ENCODE peak calls at places on chromosomes 2 and 18, in nine cellular contexts. S is HCT116, D is right lobe of liver, G is body of pancreas, Q is A549, K is Peyer's patch, X is HepG2, A is upper lobe of left lung, H is transverse colon. W is an unnamed sample.
A peak's percentile ranks its signal among the peaks of the same experiment; 100 is the strongest.

GRCh38 chr2:37641582-37642111 is 29.8 kb downstream of the CDC42EP3 start:
- DNase-seq in X (no peak), S (no peak), H (no peak), Q (no peak), K (no peak), G (no peak), A (no peak), D (no peak), W (no peak)

GRCh38 chr2:218605438-218605837 is 2.3 kb upstream of the PLCD4 start:
- DNase-seq in G (peak; percentile 15), A (no peak), X (no peak), S (no peak), D (no peak), K (no peak), Q (no peak), H (no peak), W (peak; percentile 27)

GRCh38 chr2:113755690-113756063 is 765 bp downstream of the SLC35F5 start:
- DNase-seq in S (no peak), H (peak; percentile 11), K (no peak), G (peak; percentile 8), A (no peak), Q (peak; percentile 10), D (no peak), X (peak; percentile 12), W (no peak)

GRCh38 chr18:79400091-79400590 is 4.4 kb downstream of the NFATC1 start:
- DNase-seq in Q (no peak), H (peak; percentile 73), S (no peak), G (peak; percentile 82), A (peak; percentile 71), K (peak; percentile 72), X (no peak), D (peak; percentile 68), W (peak; percentile 89)

GRCh38 chr2:149955201-149955600 is 367.6 kb upstream of the MMADHC start:
- DNase-seq in X (no peak), K (no peak), G (no peak), Q (no peak), D (no peak), H (no peak), A (no peak), S (no peak), W (no peak)

GRCh38 chr18:63725682-63726480 is 23.1 kb downstream of the SERPINB11 start:
- DNase-seq in Q (no peak), G (no peak), A (no peak), D (no peak), K (no peak), S (no peak), H (no peak), X (no peak), W (no peak)

GRCh38 chr18:3664563-3665178 is 214.7 kb downstream of the TGIF1 start:
- DNase-seq in X (peak; percentile 95), S (no peak), Q (peak; percentile 54), H (no peak), G (peak; percentile 27), D (no peak), K (no peak), A (peak; percentile 48), W (no peak)

GRCh38 chr18:79629249-79629558 is 50.4 kb upstream of the CTDP1 start:
- DNase-seq in K (no peak), D (no peak), A (no peak), S (no peak), Q (no peak), X (no peak), H (no peak), G (no peak), W (no peak)

GRCh38 chr2:170717599-170717963 is 2.4 kb downstream of the SP5 start:
- DNase-seq in S (no peak), D (no peak), Q (no peak), A (no peak), K (no peak), X (no peak), H (no peak), G (no peak), W (no peak)

GRCh38 chr2:100813527-100813926 is 6.4 kb upstream of the NPAS2 start:
- DNase-seq in D (no peak), K (no peak), S (no peak), H (no peak), A (no peak), Q (no peak), G (no peak), X (no peak), W (no peak)

GRCh38 chr2:200810252-200810650 is 1.5 kb upstream of the BZW1 start:
- DNase-seq in S (no peak), K (no peak), A (peak; percentile 36), X (peak; percentile 21), D (no peak), Q (peak; percentile 66), H (no peak), G (peak; percentile 53), W (peak; percentile 45)

GRCh38 chr2:23579674-23580073 is 194.7 kb downstream of the KLHL29 start:
- DNase-seq in H (no peak), Q (no peak), A (no peak), X (no peak), D (no peak), K (no peak), G (no peak), S (no peak), W (peak; percentile 34)

GRCh38 chr2:127778447-127778846 is 32.5 kb downstream of the WDR33 start:
- DNase-seq in D (no peak), G (no peak), Q (no peak), K (no peak), H (no peak), S (no peak), X (no peak), A (no peak), W (no peak)

GRCh38 chr2:114049826-114050225 is 159.9 kb downstream of the ACTR3 start:
- DNase-seq in S (no peak), X (no peak), K (no peak), H (no peak), D (no peak), G (no peak), A (no peak), Q (no peak), W (no peak)

GRCh38 chr2:234258562-234259141 is 208.2 kb downstream of the SPP2 start:
- DNase-seq in H (no peak), X (no peak), G (no peak), K (no peak), Q (no peak), D (no peak), A (no peak), S (no peak), W (no peak)

GRCh38 chr2:234254783-234255521 is 204.4 kb downstream of the SPP2 start:
- DNase-seq in G (no peak), K (no peak), Q (peak; percentile 49), X (no peak), D (no peak), S (no peak), H (no peak), A (no peak), W (no peak)

GRCh38 chr2:234256516-234256915 is 206.0 kb downstream of the SPP2 start:
- DNase-seq in G (no peak), S (no peak), K (no peak), H (no peak), Q (no peak), D (no peak), X (no peak), A (no peak), W (no peak)

GRCh38 chr2:234259440-234259839 is 208.9 kb downstream of the SPP2 start:
- DNase-seq in X (no peak), Q (no peak), D (no peak), H (no peak), S (no peak), G (no peak), K (no peak), A (no peak), W (no peak)

GRCh38 chr2:234257859-234258561 is 207.5 kb downstream of the SPP2 start:
- DNase-seq in K (no peak), S (peak; percentile 92), A (peak; percentile 37), H (peak; percentile 66), Q (peak; percentile 97), X (peak; percentile 64), G (peak; percentile 74), D (no peak), W (no peak)
- TF ChIP-seq POLR2A in K (no peak), S (no peak), A (no peak), H (no peak), Q (no peak), X (no peak), G (no peak), D (no peak), W (no peak)

DNA sequence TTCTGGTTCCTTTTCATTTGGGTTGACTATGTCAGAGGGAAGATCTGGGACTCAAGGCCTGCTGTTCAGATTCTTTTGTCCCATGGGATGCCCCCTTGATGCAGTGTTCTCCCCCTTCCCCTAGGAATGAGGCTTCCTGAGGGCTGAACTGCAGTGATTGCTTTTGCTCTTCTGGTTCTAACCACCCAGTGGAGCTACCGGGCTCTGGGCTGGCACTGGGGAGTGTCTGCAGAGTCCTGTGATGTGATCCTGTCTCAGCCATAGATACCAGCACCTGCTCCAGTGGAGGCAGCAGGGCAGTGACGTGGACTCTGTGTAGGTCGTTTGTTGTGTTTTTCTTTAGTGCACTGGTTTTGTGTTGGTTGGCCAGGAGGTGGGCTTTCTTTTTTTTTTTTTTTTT is 32.1 kb upstream of the RHOB start:
- DNase-seq in Q (no peak), G (no peak), K (no peak), D (no peak), H (peak; percentile 9), S (no peak), X (no peak), A (peak; percentile 19), W (no peak)
- TF ChIP-seq POLR2A in Q (no peak), G (no peak), K (no peak), D (no peak), H (no peak), S (no peak), X (no peak), A (no peak), W (no peak)

GRCh38 chr2:112547333-112547732 is 5.1 kb downstream of the POLR1B start:
- DNase-seq in Q (peak; percentile 23), X (peak; percentile 41), K (no peak), A (peak; percentile 64), D (peak; percentile 63), H (no peak), G (peak; percentile 27), S (no peak), W (no peak)

GRCh38 chr2:112540906-112541305 is 1.4 kb upstream of the POLR1B start:
- DNase-seq in D (no peak), Q (no peak), H (no peak), X (no peak), K (no peak), A (no peak), G (no peak), S (no peak), W (no peak)

GRCh38 chr2:112542974-112543760 is 902 bp downstream of the POLR1B start:
- DNase-seq in K (no peak), S (peak; percentile 13), G (no peak), A (no peak), X (peak; percentile 13), D (no peak), H (no peak), Q (peak; percentile 29), W (no peak)

GRCh38 chr2:112541315-112542122 is 746 bp upstream of the POLR1B start:
- DNase-seq in K (peak; percentile 84), A (no peak), X (no peak), D (no peak), Q (peak; percentile 79), G (no peak), H (peak; percentile 67), S (no peak), W (peak; percentile 74)

GRCh38 chr2:112542123-112542973 is at the start of gene POLR1B:
- DNase-seq in D (peak; percentile 92), A (peak; percentile 89), Q (peak; percentile 92), K (peak; percentile 90), S (peak; percentile 76), G (peak; percentile 93), X (peak; percentile 89), H (peak; percentile 86), W (peak; percentile 87)
- TF ChIP-seq POLR2A in D (peak; percentile 29), A (no peak), Q (peak; percentile 77), K (no peak), S (peak; percentile 79), G (no peak), X (peak; percentile 88), H (no peak), W (peak; percentile 28)

GRCh38 chr2:231463698-231464575 is at the start of gene NCL:
- DNase-seq in D (peak; percentile 85), S (peak; percentile 54), G (peak; percentile 86), X (peak; percentile 96), H (peak; percentile 99), K (peak; percentile 81), A (peak; percentile 98), Q (peak; percentile 99), W (peak; percentile 85)
- TF ChIP-seq POLR2A in D (peak; percentile 98), S (peak; percentile 97), G (peak; percentile 99), X (peak; percentile 100), H (peak; percentile 99), K (peak; percentile 98), A (peak; percentile 99), Q (peak; percentile 99), W (peak; percentile 33)